ENCODE peak calls at places on chromosomes 2 and 18, in ten cellular contexts. X, W, D, R, H, C, S, Z, Q and E are unnamed samples.
A peak's percentile ranks its signal among the peaks of the same experiment; 100 is the strongest.

GRCh38 chr2:137729305-137729704 is 235.0 kb upstream of the HNMT start:
- DNase-seq in W (no peak), H (no peak), C (no peak), Q (no peak), R (no peak), S (no peak), X (no peak), Z (no peak), D (no peak), E (no peak)

GRCh38 chr2:171509945-171510731 is 12.1 kb upstream of the CYBRD1 start:
- DNase-seq in S (no peak), Z (no peak), Q (no peak), H (no peak), W (no peak), D (no peak), C (no peak), R (no peak), X (no peak), E (no peak)

GRCh38 chr2:129768485-129769258 is 210.8 kb upstream of the RAB6C start:
- DNase-seq in S (no peak), Z (no peak), W (no peak), R (no peak), C (no peak), X (no peak), H (no peak), D (no peak), Q (no peak), E (no peak)

GRCh38 chr2:112985090-112985489 is 7.3 kb downstream of the IL36G start:
- DNase-seq in C (no peak), Q (no peak), W (no peak), S (no peak), R (no peak), X (no peak), H (no peak), Z (no peak), D (no peak), E (no peak)

GRCh38 chr2:190812506-190813294 is 67.9 kb upstream of the GLS start:
- DNase-seq in Z (no peak), Q (no peak), W (no peak), R (no peak), C (no peak), X (no peak), D (no peak), H (no peak), S (no peak), E (no peak)

GRCh38 chr2:196225213-196225612 is 53.8 kb upstream of the STK17B start:
- DNase-seq in W (no peak), Q (no peak), X (no peak), S (no peak), Z (no peak), H (no peak), D (no peak), C (no peak), R (no peak), E (no peak)

GRCh38 chr2:159438720-159439353 is 152.3 kb upstream of the WDSUB1 start:
- DNase-seq in W (no peak), H (no peak), Z (no peak), Q (no peak), R (no peak), S (no peak), X (no peak), C (no peak), D (no peak), E (no peak)

GRCh38 chr2:220504890-220505564 is 877.6 kb downstream of the SLC4A3 start:
- DNase-seq in Q (no peak), D (no peak), X (no peak), H (no peak), S (peak; percentile 82), C (no peak), R (no peak), Z (no peak), W (no peak), E (no peak)

GRCh38 chr2:51013060-51013746 is 18.7 kb downstream of the NRXN1 start:
- DNase-seq in S (no peak), Q (peak; percentile 10), D (no peak), C (no peak), X (no peak), W (peak; percentile 71), R (no peak), H (no peak), Z (peak; percentile 59), E (peak; percentile 60)

GRCh38 chr2:118889995-118890394 is 42.5 kb upstream of the EN1 start:
- DNase-seq in H (no peak), C (no peak), Q (no peak), Z (no peak), W (no peak), S (no peak), D (no peak), R (no peak), X (no peak), E (no peak)

GRCh38 chr2:67209107-67209506 is 188.0 kb upstream of the ETAA1 start:
- DNase-seq in D (no peak), R (no peak), S (no peak), Q (no peak), X (no peak), C (no peak), Z (no peak), H (no peak), W (no peak), E (no peak)

GRCh38 chr2:28408764-28409599 is 16.3 kb downstream of the FOSL2 start:
- DNase-seq in W (no peak), R (no peak), Z (no peak), S (no peak), Q (no peak), X (peak; percentile 42), H (no peak), D (peak; percentile 72), C (no peak), E (peak; percentile 74)

GRCh38 chr2:263774-264492 is at the start of gene SH3YL1:
- DNase-seq in Q (no peak), R (peak; percentile 69), X (no peak), D (peak; percentile 67), H (peak; percentile 65), S (no peak), Z (peak; percentile 84), C (no peak), W (no peak), E (peak; percentile 90)

GRCh38 chr2:238706163-238706562 is 141.7 kb upstream of the TWIST2 start:
- DNase-seq in Z (no peak), D (no peak), W (no peak), H (no peak), C (no peak), S (no peak), X (no peak), R (no peak), Q (no peak), E (no peak)

GRCh38 chr2:192151848-192152247 is 42.9 kb downstream of the TMEFF2 start:
- DNase-seq in H (no peak), S (no peak), R (no peak), Z (no peak), C (no peak), D (no peak), X (no peak), Q (no peak), W (no peak), E (no peak)

GRCh38 chr2:9772999-9773904 is 70.0 kb upstream of the TAF1B start:
- DNase-seq in R (no peak), H (no peak), C (no peak), Z (peak; percentile 53), W (no peak), X (no peak), S (no peak), Q (no peak), D (no peak), E (no peak)

GRCh38 chr2:42959148-42959992 is 167.0 kb upstream of the HAAO start:
- DNase-seq in Z (no peak), S (no peak), H (peak; percentile 89), Q (no peak), D (no peak), X (no peak), C (peak; percentile 94), R (peak; percentile 78), W (no peak), E (no peak)

GRCh38 chr18:23701544-23702064 is 12.4 kb downstream of the LAMA3 start:
- DNase-seq in X (no peak), D (no peak), H (no peak), C (no peak), Q (no peak), S (no peak), W (no peak), Z (no peak), R (no peak), E (no peak)

GRCh38 chr18:68797901-68798300 is at the start of gene CCDC102B:
- DNase-seq in D (no peak), Q (no peak), X (no peak), H (no peak), W (no peak), R (no peak), C (peak; percentile 77), S (no peak), Z (no peak), E (no peak)

GRCh38 chr2:136028001-136028400 is 42.6 kb upstream of the DARS1 start:
- DNase-seq in C (no peak), X (no peak), Q (no peak), S (no peak), Z (no peak), W (no peak), D (no peak), H (no peak), R (no peak), E (no peak)

GRCh38 chr2:75627902-75628504 is 18.6 kb upstream of the MRPL19 start:
- DNase-seq in H (peak; percentile 79), Q (peak; percentile 86), W (peak; percentile 50), X (peak; percentile 34), R (peak; percentile 88), C (peak; percentile 71), Z (peak; percentile 93), S (peak; percentile 61), D (peak; percentile 21), E (peak; percentile 84)

GRCh38 chr2:62415019-62415431 is 91.0 kb downstream of the TMEM17 start:
- DNase-seq in Q (no peak), C (no peak), S (no peak), Z (no peak), W (no peak), D (no peak), H (no peak), X (no peak), R (no peak), E (no peak)

GRCh38 chr18:22813648-22814328 is 119.3 kb upstream of the RBBP8 start:
- DNase-seq in D (no peak), W (no peak), C (no peak), Z (no peak), X (no peak), Q (no peak), R (no peak), H (no peak), S (no peak), E (no peak)

GRCh38 chr2:6770006-6770405 is 95.7 kb downstream of the CMPK2 start:
- DNase-seq in X (no peak), C (no peak), R (no peak), H (no peak), W (no peak), Q (no peak), S (no peak), Z (no peak), D (no peak), E (no peak)

GRCh38 chr2:1746174-1747064 is 2.1 kb upstream of the PXDN start:
- DNase-seq in Z (no peak), W (no peak), X (no peak), D (no peak), R (peak; percentile 28), S (no peak), C (no peak), H (no peak), Q (no peak), E (peak; percentile 32)

GRCh38 chr2:188701836-188702235 is 272.3 kb upstream of the COL3A1 start:
- DNase-seq in S (no peak), Q (no peak), C (no peak), Z (no peak), D (no peak), X (no peak), R (no peak), H (no peak), W (no peak), E (no peak)

GRCh38 chr2:169683425-169684134 is 10.6 kb downstream of the CFAP210 start:
- DNase-seq in H (no peak), C (no peak), Q (no peak), W (no peak), D (no peak), Z (no peak), R (no peak), X (no peak), S (no peak), E (no peak)

GRCh38 chr2:37865640-37866039 is 59.4 kb upstream of the RMDN2 start:
- DNase-seq in Z (no peak), W (peak; percentile 33), R (no peak), C (no peak), D (no peak), H (no peak), S (no peak), X (no peak), Q (no peak), E (no peak)